ENCODE peak calls at places on chromosome 9, in eight cellular contexts. One of them, this sample, is unnamed.

GRCh38 chr9:131833083-131833482 is 93.2 kb upstream of the RAPGEF1 start:
- DNase-seq in cardiac fibroblast: no peak
- DNase-seq in left lung: no peak
- DNase-seq in osteocyte: no peak
- DNase-seq in HFF-Myc: no peak
- DNase-seq in astrocyte of the spinal cord: no peak
- DNase-seq in astrocyte: no peak
- DNase-seq in CD8-positive, alpha-beta T cell: no peak
- DNase-seq in this sample: no peak

GRCh38 chr9:78674874-78675273 is 377.9 kb downstream of the PSAT1 start:
- DNase-seq in cardiac fibroblast: no peak
- DNase-seq in left lung: no peak
- DNase-seq in osteocyte: no peak
- DNase-seq in HFF-Myc: no peak
- DNase-seq in astrocyte of the spinal cord: no peak
- DNase-seq in astrocyte: no peak
- DNase-seq in CD8-positive, alpha-beta T cell: no peak
- DNase-seq in this sample: no peak

GRCh38 chr9:7906783-7907182 is 107.2 kb upstream of the DMAC1 start:
- DNase-seq in cardiac fibroblast: no peak
- DNase-seq in left lung: no peak
- DNase-seq in osteocyte: no peak
- DNase-seq in HFF-Myc: no peak
- DNase-seq in astrocyte of the spinal cord: no peak
- DNase-seq in astrocyte: peak
- DNase-seq in CD8-positive, alpha-beta T cell: no peak
- DNase-seq in this sample: no peak

GRCh38 chr9:83934569-83935275 is 13.5 kb upstream of the KIF27 start:
- DNase-seq in cardiac fibroblast: peak
- DNase-seq in left lung: no peak
- DNase-seq in osteocyte: no peak
- DNase-seq in HFF-Myc: no peak
- DNase-seq in astrocyte of the spinal cord: peak
- DNase-seq in astrocyte: peak
- DNase-seq in CD8-positive, alpha-beta T cell: no peak
- DNase-seq in this sample: no peak

GRCh38 chr9:69140123-69140741 is 33.8 kb upstream of the TJP2 start:
- DNase-seq in cardiac fibroblast: no peak
- DNase-seq in left lung: no peak
- DNase-seq in osteocyte: peak
- DNase-seq in HFF-Myc: no peak
- DNase-seq in astrocyte of the spinal cord: no peak
- DNase-seq in astrocyte: no peak
- DNase-seq in CD8-positive, alpha-beta T cell: no peak
- DNase-seq in this sample: no peak

GRCh38 chr9:128828719-128829452 is 708 bp downstream of the SPOUT1 start:
- DNase-seq in cardiac fibroblast: no peak
- DNase-seq in left lung: no peak
- DNase-seq in osteocyte: no peak
- DNase-seq in HFF-Myc: no peak
- DNase-seq in astrocyte of the spinal cord: no peak
- DNase-seq in astrocyte: no peak
- DNase-seq in CD8-positive, alpha-beta T cell: no peak
- DNase-seq in this sample: no peak

GRCh38 chr9:76394896-76395244 is 644 bp upstream of the RFK start:
- DNase-seq in cardiac fibroblast: peak
- DNase-seq in left lung: peak
- DNase-seq in osteocyte: no peak
- DNase-seq in HFF-Myc: no peak
- DNase-seq in astrocyte of the spinal cord: no peak
- DNase-seq in astrocyte: no peak
- DNase-seq in CD8-positive, alpha-beta T cell: peak
- DNase-seq in this sample: no peak

GRCh38 chr9:16721972-16722371 is 148.5 kb downstream of the BNC2 start:
- DNase-seq in cardiac fibroblast: peak
- DNase-seq in left lung: no peak
- DNase-seq in osteocyte: no peak
- DNase-seq in HFF-Myc: no peak
- DNase-seq in astrocyte of the spinal cord: no peak
- DNase-seq in astrocyte: peak
- DNase-seq in CD8-positive, alpha-beta T cell: no peak
- DNase-seq in this sample: no peak

GRCh38 chr9:95507456-95508241 is 9.1 kb downstream of the PTCH1 start:
- DNase-seq in cardiac fibroblast: peak
- DNase-seq in left lung: peak
- DNase-seq in osteocyte: no peak
- DNase-seq in HFF-Myc: no peak
- DNase-seq in astrocyte of the spinal cord: peak
- DNase-seq in astrocyte: peak
- DNase-seq in CD8-positive, alpha-beta T cell: peak
- DNase-seq in this sample: peak

GRCh38 chr9:83451308-83451707 is 86.9 kb downstream of the FRMD3 start:
- DNase-seq in cardiac fibroblast: no peak
- DNase-seq in left lung: no peak
- DNase-seq in osteocyte: no peak
- DNase-seq in HFF-Myc: no peak
- DNase-seq in astrocyte of the spinal cord: no peak
- DNase-seq in astrocyte: no peak
- DNase-seq in CD8-positive, alpha-beta T cell: no peak
- DNase-seq in this sample: no peak

GRCh38 chr9:128683340-128684064 is 5.5 kb upstream of the SET start:
- DNase-seq in cardiac fibroblast: peak
- DNase-seq in left lung: peak
- DNase-seq in osteocyte: no peak
- DNase-seq in HFF-Myc: no peak
- DNase-seq in astrocyte of the spinal cord: peak
- DNase-seq in astrocyte: no peak
- DNase-seq in CD8-positive, alpha-beta T cell: no peak
- DNase-seq in this sample: peak

DNA sequence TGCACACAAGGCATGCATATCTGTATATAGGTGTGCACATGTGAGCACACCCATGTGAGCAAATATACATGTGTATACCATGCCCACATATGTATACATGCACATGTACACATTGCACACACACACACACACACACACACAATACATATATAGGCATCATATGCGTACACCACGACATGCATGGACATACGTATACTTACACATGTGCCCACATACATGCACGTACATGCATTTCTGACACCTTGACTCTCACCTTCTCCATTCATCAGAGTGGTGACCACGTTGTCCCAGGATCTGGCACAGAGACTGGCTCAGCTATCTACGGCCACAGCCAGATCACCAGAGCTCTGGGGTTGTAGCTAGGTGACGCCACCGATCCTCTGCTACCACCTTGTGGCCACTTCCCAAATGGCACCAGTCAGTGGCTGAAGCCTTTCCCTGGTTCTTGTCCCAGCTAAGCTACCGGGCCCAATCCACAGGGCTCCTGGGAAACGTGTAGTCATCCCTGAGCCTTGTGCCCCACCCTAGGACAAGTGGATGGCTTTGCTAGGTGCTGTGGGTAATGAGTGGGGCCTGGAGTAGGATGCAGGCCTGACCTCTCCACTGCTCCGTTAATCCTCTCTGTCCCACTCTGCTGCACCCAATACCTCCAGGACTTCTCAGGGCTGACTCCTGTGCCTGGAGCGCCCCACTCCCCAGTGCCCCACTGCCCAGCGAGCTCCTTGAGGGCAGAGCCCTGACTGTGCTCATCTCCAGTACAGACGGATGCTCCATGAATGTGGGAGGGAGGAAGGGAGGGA is 194.4 kb downstream of the RGS3 start:
- DNase-seq in cardiac fibroblast: peak
- DNase-seq in left lung: peak
- DNase-seq in osteocyte: peak
- DNase-seq in HFF-Myc: peak
- DNase-seq in astrocyte of the spinal cord: peak
- DNase-seq in astrocyte: peak
- DNase-seq in CD8-positive, alpha-beta T cell: peak
- DNase-seq in this sample: peak
- TF ChIP-seq CTCF in cardiac fibroblast: peak
- TF ChIP-seq CTCF in left lung: peak
- TF ChIP-seq CTCF in osteocyte: peak
- TF ChIP-seq CTCF in HFF-Myc: peak
- TF ChIP-seq CTCF in astrocyte of the spinal cord: peak
- TF ChIP-seq CTCF in astrocyte: peak
- TF ChIP-seq CTCF in CD8-positive, alpha-beta T cell: peak
- TF ChIP-seq CTCF in this sample: peak

DNA sequence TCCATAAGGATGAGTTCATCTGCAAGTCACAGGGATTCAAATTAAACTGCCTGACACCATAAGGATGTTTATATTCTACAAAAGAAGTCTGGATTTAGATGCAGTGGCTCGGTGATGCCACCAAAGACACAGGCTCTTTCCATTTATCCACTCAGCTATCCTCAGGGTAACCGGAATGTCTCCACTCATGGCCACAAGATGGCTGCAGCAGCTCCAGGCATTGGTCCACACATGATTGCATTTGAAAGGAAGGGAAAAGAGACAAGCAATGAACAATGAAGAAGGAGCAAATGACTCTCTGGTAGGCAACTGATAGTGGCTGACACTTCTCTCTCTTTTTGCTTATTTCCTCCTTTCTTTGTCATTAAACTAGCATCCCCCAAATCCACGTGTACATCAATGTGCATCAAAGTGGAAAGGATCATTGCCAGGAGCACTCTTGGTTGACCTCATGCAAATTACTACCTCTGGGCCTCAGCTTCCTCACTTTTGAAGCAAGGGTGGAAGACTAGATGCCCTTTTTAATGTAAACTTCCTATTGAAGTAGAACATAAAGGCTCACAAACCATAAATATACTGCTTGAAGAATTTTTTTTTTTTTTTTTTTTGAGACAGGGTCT is 7.2 kb upstream of the SNX30 start:
- DNase-seq in cardiac fibroblast: no peak
- DNase-seq in left lung: no peak
- DNase-seq in osteocyte: no peak
- DNase-seq in HFF-Myc: no peak
- DNase-seq in astrocyte of the spinal cord: no peak
- DNase-seq in astrocyte: peak
- DNase-seq in CD8-positive, alpha-beta T cell: no peak
- DNase-seq in this sample: no peak
- TF ChIP-seq CTCF in cardiac fibroblast: peak
- TF ChIP-seq CTCF in left lung: no peak
- TF ChIP-seq CTCF in osteocyte: no peak
- TF ChIP-seq CTCF in HFF-Myc: no peak
- TF ChIP-seq CTCF in astrocyte of the spinal cord: no peak
- TF ChIP-seq CTCF in astrocyte: no peak
- TF ChIP-seq CTCF in CD8-positive, alpha-beta T cell: no peak
- TF ChIP-seq CTCF in this sample: no peak

DNA sequence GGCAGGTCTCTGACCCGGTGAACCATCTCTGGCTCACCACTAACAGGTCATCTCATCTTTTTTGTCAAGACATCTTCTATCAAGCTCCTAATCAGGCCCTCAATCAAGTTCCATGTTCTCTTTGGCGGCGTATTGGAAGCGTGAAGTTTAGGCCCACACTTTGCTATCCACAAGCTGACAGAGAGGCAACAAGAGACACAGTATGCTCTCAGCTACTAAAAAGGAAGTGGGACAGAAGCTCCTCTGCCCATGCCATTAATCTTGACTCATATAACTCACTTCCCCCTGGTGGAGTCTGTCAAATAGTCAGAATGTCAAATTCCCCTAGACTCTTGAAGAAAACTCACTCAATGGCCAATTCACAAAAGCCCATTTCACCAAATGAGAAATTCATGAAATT is 77.6 kb upstream of the TMC1 start:
- DNase-seq in cardiac fibroblast: no peak
- DNase-seq in left lung: no peak
- DNase-seq in osteocyte: no peak
- DNase-seq in HFF-Myc: no peak
- DNase-seq in astrocyte of the spinal cord: no peak
- DNase-seq in astrocyte: no peak
- DNase-seq in CD8-positive, alpha-beta T cell: no peak
- DNase-seq in this sample: no peak
- TF ChIP-seq CTCF in cardiac fibroblast: no peak
- TF ChIP-seq CTCF in left lung: no peak
- TF ChIP-seq CTCF in osteocyte: no peak
- TF ChIP-seq CTCF in HFF-Myc: no peak
- TF ChIP-seq CTCF in astrocyte of the spinal cord: no peak
- TF ChIP-seq CTCF in astrocyte: no peak
- TF ChIP-seq CTCF in CD8-positive, alpha-beta T cell: no peak
- TF ChIP-seq CTCF in this sample: no peak

GRCh38 chr9:113505963-113506624 is 42.6 kb downstream of the RGS3 start:
- DNase-seq in cardiac fibroblast: no peak
- DNase-seq in left lung: no peak
- DNase-seq in osteocyte: no peak
- DNase-seq in HFF-Myc: no peak
- DNase-seq in astrocyte of the spinal cord: no peak
- DNase-seq in astrocyte: no peak
- DNase-seq in CD8-positive, alpha-beta T cell: no peak
- DNase-seq in this sample: no peak

GRCh38 chr9:113507256-113507655 is 43.7 kb downstream of the RGS3 start:
- DNase-seq in cardiac fibroblast: no peak
- DNase-seq in left lung: no peak
- DNase-seq in osteocyte: no peak
- DNase-seq in HFF-Myc: no peak
- DNase-seq in astrocyte of the spinal cord: no peak
- DNase-seq in astrocyte: no peak
- DNase-seq in CD8-positive, alpha-beta T cell: no peak
- DNase-seq in this sample: no peak

GRCh38 chr9:113509463-113509862 is 45.9 kb downstream of the RGS3 start:
- DNase-seq in cardiac fibroblast: peak
- DNase-seq in left lung: no peak
- DNase-seq in osteocyte: no peak
- DNase-seq in HFF-Myc: no peak
- DNase-seq in astrocyte of the spinal cord: peak
- DNase-seq in astrocyte: peak
- DNase-seq in CD8-positive, alpha-beta T cell: no peak
- DNase-seq in this sample: no peak

GRCh38 chr9:113511047-113511521 is 47.6 kb downstream of the RGS3 start:
- DNase-seq in cardiac fibroblast: no peak
- DNase-seq in left lung: no peak
- DNase-seq in osteocyte: no peak
- DNase-seq in HFF-Myc: no peak
- DNase-seq in astrocyte of the spinal cord: no peak
- DNase-seq in astrocyte: no peak
- DNase-seq in CD8-positive, alpha-beta T cell: no peak
- DNase-seq in this sample: no peak

DNA sequence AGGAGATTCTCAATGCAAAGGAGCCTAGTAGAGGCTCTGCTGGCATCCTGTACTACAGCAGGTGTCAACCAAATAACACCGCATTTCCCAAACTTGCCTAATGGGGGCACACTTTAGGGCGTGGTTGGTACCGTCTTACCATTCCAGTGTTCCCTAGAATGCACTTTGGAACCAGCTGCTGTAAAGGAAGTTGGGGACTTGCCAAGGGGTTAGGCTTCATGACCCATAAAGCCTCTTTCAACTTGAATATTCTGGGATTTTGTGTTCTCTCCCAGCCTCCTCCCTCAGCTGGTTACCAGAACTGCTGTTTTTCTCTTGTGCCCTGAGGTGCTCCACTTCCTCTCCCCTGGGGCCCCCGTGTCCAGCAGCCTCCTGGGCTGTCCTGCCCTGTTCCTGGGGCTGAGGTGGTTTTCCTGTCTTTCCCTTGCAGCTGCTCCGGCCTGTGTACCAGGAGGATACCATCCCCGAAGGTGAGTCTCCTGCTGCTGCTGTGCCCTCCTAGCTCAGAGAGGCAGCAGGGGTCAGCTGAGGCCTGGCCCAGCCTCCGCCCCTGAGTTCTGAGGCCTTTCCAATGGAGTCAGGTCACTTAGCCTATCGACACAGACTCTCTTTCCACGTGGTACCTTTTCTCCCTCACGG is 44.7 kb downstream of the RGS3 start:
- DNase-seq in cardiac fibroblast: peak
- DNase-seq in left lung: no peak
- DNase-seq in osteocyte: no peak
- DNase-seq in HFF-Myc: peak
- DNase-seq in astrocyte of the spinal cord: no peak
- DNase-seq in astrocyte: no peak
- DNase-seq in CD8-positive, alpha-beta T cell: no peak
- DNase-seq in this sample: no peak
- TF ChIP-seq CTCF in cardiac fibroblast: peak
- TF ChIP-seq CTCF in left lung: no peak
- TF ChIP-seq CTCF in osteocyte: no peak
- TF ChIP-seq CTCF in HFF-Myc: peak
- TF ChIP-seq CTCF in astrocyte of the spinal cord: peak
- TF ChIP-seq CTCF in astrocyte: no peak
- TF ChIP-seq CTCF in CD8-positive, alpha-beta T cell: no peak
- TF ChIP-seq CTCF in this sample: no peak